ENCODE peak calls at places on chromosomes 1 and 21, in seven cellular contexts. O, L, C, H, G, F and M are unnamed samples.
A peak's percentile ranks its signal among the peaks of the same experiment; 100 is the strongest.

GRCh38 chr1:15325375-15326085 is 78.5 kb downstream of the FHAD1 start:
- DNase-seq in O (no peak), F (no peak), G (peak; percentile 21), L (no peak), H (no peak), C (no peak), M (no peak)

GRCh38 chr21:44027607-44028286 is 15.6 kb downstream of the TRAPPC10 start:
- DNase-seq in F (no peak), L (no peak), O (no peak), H (no peak), G (no peak), C (no peak), M (no peak)

GRCh38 chr1:26288311-26288941 is 8.5 kb downstream of the SH3BGRL3 start:
- DNase-seq in F (no peak), C (no peak), H (peak; percentile 83), O (no peak), G (no peak), L (no peak), M (no peak)

GRCh38 chr1:202631076-202631923 is 79.0 kb downstream of the SYT2 start:
- DNase-seq in C (peak; percentile 27), G (no peak), H (no peak), L (no peak), O (no peak), F (no peak), M (no peak)

GRCh38 chr1:121519042-121519755 is 334.4 kb downstream of the SRGAP2C start:
- DNase-seq in G (peak; percentile 81), H (peak; percentile 94), F (peak; percentile 5), C (peak; percentile 76), O (no peak), L (peak; percentile 8), M (peak; percentile 57)

GRCh38 chr21:27164208-27165172 is 197.6 kb upstream of the ADAMTS5 start:
- DNase-seq in C (no peak), O (no peak), G (no peak), L (no peak), F (no peak), H (no peak), M (no peak)

GRCh38 chr1:18464665-18465050 is 16.1 kb upstream of the KLHDC7A start:
- DNase-seq in C (no peak), L (no peak), O (no peak), G (no peak), H (no peak), F (no peak), M (no peak)

GRCh38 chr1:44874155-44874554 is 31.1 kb upstream of the PTCH2 start:
- DNase-seq in G (no peak), F (no peak), H (no peak), O (no peak), C (no peak), L (no peak), M (no peak)

GRCh38 chr1:159889821-159890252 is 10.1 kb downstream of the CFAP45 start:
- DNase-seq in F (peak; percentile 27), L (no peak), O (no peak), C (no peak), H (peak; percentile 59), G (no peak), M (no peak)

GRCh38 chr1:227396539-227397355 is 78.5 kb upstream of the CDC42BPA start:
- DNase-seq in F (no peak), H (no peak), O (no peak), G (no peak), L (no peak), C (no peak), M (no peak)

GRCh38 chr1:229536982-229537381 is 21.5 kb downstream of the ABCB10 start:
- DNase-seq in F (no peak), O (no peak), H (no peak), C (no peak), G (no peak), L (no peak), M (no peak)

GRCh38 chr1:40391688-40392145 is 18.2 kb downstream of the SMAP2 start:
- DNase-seq in L (no peak), O (no peak), G (no peak), F (no peak), H (no peak), C (no peak), M (no peak)

GRCh38 chr1:94726981-94727685 is 93.0 kb upstream of the SLC44A3 start:
- DNase-seq in O (no peak), F (peak; percentile 1), H (no peak), L (no peak), C (no peak), G (no peak), M (no peak)

GRCh38 chr1:192739476-192740184 is 69.2 kb upstream of the RGS2 start:
- DNase-seq in O (no peak), H (no peak), F (no peak), G (no peak), L (no peak), C (no peak), M (no peak)

GRCh38 chr21:19607983-19608668 is 1204.5 kb upstream of the TMPRSS15 start:
- DNase-seq in L (no peak), O (no peak), F (no peak), C (no peak), H (no peak), G (no peak), M (no peak)

GRCh38 chr21:40120944-40121575 is 253.8 kb downstream of the PCP4 start:
- DNase-seq in C (peak; percentile 53), G (no peak), O (no peak), F (no peak), L (no peak), H (peak; percentile 15), M (no peak)

GRCh38 chr1:9573723-9574122 is 15.0 kb upstream of the TMEM201 start:
- DNase-seq in O (no peak), F (no peak), L (no peak), H (peak; percentile 55), C (peak; percentile 71), G (no peak), M (no peak)

GRCh38 chr1:199042193-199042592 is 403.4 kb downstream of the PTPRC start:
- DNase-seq in L (no peak), H (no peak), O (no peak), F (no peak), G (no peak), C (no peak), M (no peak)

GRCh38 chr1:84782881-84783280 is 92.6 kb upstream of the SSX2IP start:
- DNase-seq in H (no peak), G (no peak), F (no peak), O (no peak), C (no peak), L (no peak), M (no peak)

GRCh38 chr1:180198611-180199010 is 31.5 kb upstream of the LHX4 start:
- DNase-seq in G (no peak), O (no peak), L (no peak), H (no peak), F (no peak), C (no peak), M (no peak)

GRCh38 chr1:2312196-2312588 is 79.2 kb downstream of the MORN1 start:
- DNase-seq in G (no peak), F (no peak), L (no peak), O (no peak), C (no peak), H (no peak), M (no peak)

GRCh38 chr1:234541281-234541975 is 62.4 kb upstream of the TARBP1 start:
- DNase-seq in H (no peak), L (no peak), G (no peak), F (no peak), C (no peak), O (no peak), M (no peak)
- H3K4me1 ChIP-seq in H (no peaks in the 10 kb centered on the region), L (peaks cover 99% of the 10 kb centered on the region), G (peaks cover 22% of the 10 kb centered on the region), F (peaks cover 39% of the 10 kb centered on the region), C (peaks cover 84% of the 10 kb centered on the region), O (peaks cover 34% of the 10 kb centered on the region), M (no peaks in the 10 kb centered on the region)

DNA sequence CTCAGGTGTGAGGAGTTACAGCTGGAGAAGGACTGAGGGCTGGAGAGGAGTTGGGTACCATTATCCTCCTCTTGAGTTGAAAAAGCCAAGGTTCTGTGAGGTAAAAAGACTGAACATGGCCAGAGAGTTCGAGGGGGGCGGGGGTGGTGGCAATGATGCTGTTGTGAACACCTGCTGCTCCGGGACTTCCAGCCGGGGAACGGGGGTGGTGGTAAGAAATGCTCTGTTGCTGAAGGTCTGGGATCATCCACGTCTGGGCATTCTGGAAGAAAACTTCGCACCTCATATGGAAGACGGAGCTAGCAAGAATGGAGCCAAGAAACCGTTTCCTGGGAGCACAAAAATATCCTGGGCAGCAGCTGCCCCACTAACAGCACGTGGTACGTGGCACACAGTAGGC is 20.1 kb upstream of the ALPL start:
- DNase-seq in L (no peak), C (no peak), O (no peak), H (no peak), G (no peak), F (no peak), M (no peak)
- H3K4me3 ChIP-seq in L (no peak overlapping the region), C (no peak overlapping the region), O (no peak overlapping the region), H (no peak overlapping the region), G (no peak overlapping the region), F (no peak overlapping the region), M (no peak overlapping the region)

GRCh38 chr1:43786975-43787374 is 79.6 kb downstream of the ST3GAL3 start:
- DNase-seq in G (no peak), C (peak; percentile 64), O (no peak), F (no peak), L (peak; percentile 59), H (no peak), M (no peak)

GRCh38 chr1:43781574-43781973 is 74.2 kb downstream of the ST3GAL3 start:
- DNase-seq in O (no peak), G (no peak), H (no peak), F (no peak), L (no peak), C (no peak), M (no peak)

GRCh38 chr1:43783096-43783670 is 75.8 kb downstream of the ST3GAL3 start:
- DNase-seq in F (no peak), O (no peak), H (no peak), G (no peak), L (no peak), C (no peak), M (no peak)

GRCh38 chr1:43786201-43786958 is 79.0 kb downstream of the ST3GAL3 start:
- DNase-seq in C (no peak), G (no peak), L (no peak), F (no peak), H (no peak), O (peak; percentile 52), M (no peak)

GRCh38 chr1:43783671-43784205 is 76.4 kb downstream of the ST3GAL3 start:
- DNase-seq in C (no peak), O (no peak), F (no peak), H (no peak), L (peak; percentile 50), G (no peak), M (no peak)
- H3K27ac ChIP-seq in C (no peak overlapping the region), O (no peak overlapping the region), F (no peak overlapping the region), H (no peak overlapping the region), L (peak overlapping the region; percentile 88), G (no peak overlapping the region), M (no peak overlapping the region)

GRCh38 chr21:41366522-41367151 is 4.8 kb downstream of the MX2 start:
- DNase-seq in O (no peak), H (peak; percentile 28), L (no peak), G (peak; percentile 77), F (no peak), C (no peak), M (no peak)
- H3K4me1 ChIP-seq in O (peaks cover 4% of the 10 kb centered on the region), H (peaks cover 58% of the 10 kb centered on the region), L (no peaks in the 10 kb centered on the region), G (peaks cover 4% of the 10 kb centered on the region), F (peaks cover 33% of the 10 kb centered on the region), C (no peaks in the 10 kb centered on the region), M (no peaks in the 10 kb centered on the region)

GRCh38 chr1:6288026-6288425 is 27.1 kb upstream of the GPR153 start:
- DNase-seq in G (no peak), C (no peak), L (no peak), F (no peak), O (no peak), H (no peak), M (no peak)
- H3K4me3 ChIP-seq in G (no peak overlapping the region), C (no peak overlapping the region), L (no peak overlapping the region), F (no peak overlapping the region), O (no peak overlapping the region), H (no peak overlapping the region), M (no peak overlapping the region)

GRCh38 chr1:78061825-78062523 is 16.2 kb downstream of the GIPC2 start:
- DNase-seq in L (peak; percentile 49), G (no peak), H (no peak), F (no peak), O (no peak), C (no peak), M (no peak)
- H3K27ac ChIP-seq in L (peak overlapping the region; percentile 80), G (no peak overlapping the region), H (no peak overlapping the region), F (no peak overlapping the region), O (no peak overlapping the region), C (no peak overlapping the region), M (no peak overlapping the region)